ENCODE peak calls at places on chromosomes 16 and 17, in eight cellular contexts. W is T-helper 1 cell; N is HL-60; M is hypothalamus; F is KBM-7; P is kidney tubule cell; X is CD8-positive, alpha-beta memory T cell; L is ovary. J is an unnamed sample.
A peak's percentile ranks its signal among the peaks of the same experiment; 100 is the strongest.

GRCh38 chr17:38579934-38580333 is 25.8 kb downstream of the SRCIN1 start:
- DNase-seq in M (no peak), F (peak; percentile 49), L (no peak), P (peak; percentile 76), N (no peak), W (no peak), X (no peak), J (peak; percentile 63)

GRCh38 chr17:68587847-68588246 is 13.3 kb downstream of the FAM20A start:
- DNase-seq in N (no peak), M (no peak), W (no peak), P (no peak), X (no peak), L (no peak), F (no peak), J (peak; percentile 27)

GRCh38 chr17:34816806-34817205 is 144.5 kb downstream of the CCT6B start:
- DNase-seq in X (no peak), W (no peak), N (no peak), L (no peak), P (no peak), F (no peak), M (no peak), J (no peak)

GRCh38 chr17:67434061-67434525 is 57.0 kb downstream of the PITPNC1 start:
- DNase-seq in M (no peak), N (peak; percentile 93), W (peak; percentile 80), L (no peak), P (no peak), F (peak; percentile 87), X (peak; percentile 83), J (peak; percentile 17)

GRCh38 chr16:1420111-1420539 is 422 bp downstream of the UQCC4 start:
- DNase-seq in P (no peak), X (no peak), L (no peak), W (peak; percentile 11), N (no peak), M (no peak), F (no peak), J (no peak)

GRCh38 chr17:78330570-78331224 is 29.2 kb downstream of the SOCS3 start:
- DNase-seq in P (peak; percentile 64), X (no peak), L (no peak), M (no peak), N (no peak), F (no peak), W (no peak), J (no peak)

GRCh38 chr17:48234922-48235321 is 127.4 kb downstream of the SNX11 start:
- DNase-seq in W (no peak), P (no peak), X (no peak), F (no peak), M (no peak), N (no peak), L (no peak), J (no peak)

GRCh38 chr17:17400070-17400469 is 76.7 kb upstream of the MED9 start:
- DNase-seq in M (no peak), F (no peak), P (no peak), W (no peak), X (no peak), N (no peak), L (no peak), J (no peak)

GRCh38 chr17:49555495-49556018 is 20.1 kb upstream of the NXPH3 start:
- DNase-seq in L (no peak), N (no peak), X (no peak), W (no peak), M (no peak), F (no peak), P (peak; percentile 29), J (no peak)

GRCh38 chr16:2212362-2213324 is 2.0 kb upstream of the BRICD5 start:
- DNase-seq in N (peak; percentile 52), P (peak; percentile 85), W (no peak), M (no peak), X (no peak), L (no peak), F (peak; percentile 43), J (no peak)

GRCh38 chr16:83715217-83715920 is 92.4 kb upstream of the HSBP1 start:
- DNase-seq in P (no peak), X (no peak), L (no peak), F (no peak), W (no peak), N (no peak), M (no peak), J (no peak)

GRCh38 chr17:80677214-80677756 is 132.6 kb downstream of the RPTOR start:
- DNase-seq in F (no peak), M (no peak), X (no peak), W (no peak), L (no peak), N (no peak), P (no peak), J (no peak)

GRCh38 chr17:57067162-57067561 is 17.9 kb upstream of the AKAP1 start:
- DNase-seq in N (no peak), X (no peak), F (no peak), L (no peak), W (no peak), M (no peak), P (no peak), J (no peak)

GRCh38 chr17:76385892-76386786 is 1.7 kb downstream of the SPHK1 start:
- DNase-seq in W (peak; percentile 79), X (peak; percentile 86), M (no peak), P (peak; percentile 82), L (peak; percentile 79), N (no peak), F (peak; percentile 89), J (no peak)

GRCh38 chr17:79841369-79842135 is 2.3 kb upstream of the CBX4 start:
- DNase-seq in M (no peak), X (no peak), W (peak; percentile 20), N (no peak), L (peak; percentile 54), F (no peak), P (no peak), J (no peak)

GRCh38 chr17:28494445-28495188 is 11.5 kb upstream of the FOXN1 start:
- DNase-seq in N (peak; percentile 21), X (peak; percentile 83), P (peak; percentile 65), F (peak; percentile 78), M (peak; percentile 77), L (peak; percentile 76), W (peak; percentile 57), J (peak; percentile 54)

GRCh38 chr17:32157225-32157624 is 14.9 kb downstream of the RHOT1 start:
- DNase-seq in F (no peak), P (peak; percentile 7), M (no peak), L (no peak), N (no peak), W (no peak), X (no peak), J (no peak)

GRCh38 chr17:37671813-37672544 is 28.7 kb upstream of the DDX52 start:
- DNase-seq in N (no peak), M (no peak), L (no peak), F (no peak), P (peak; percentile 97), W (no peak), X (no peak), J (no peak)

GRCh38 chr17:48187867-48188608 is 80.5 kb downstream of the SNX11 start:
- DNase-seq in L (no peak), W (no peak), F (no peak), X (no peak), N (no peak), P (no peak), M (no peak), J (no peak)

GRCh38 chr17:56908061-56908542 is 5.7 kb downstream of the TRIM25 start:
- DNase-seq in L (no peak), P (peak; percentile 72), M (no peak), F (peak; percentile 69), N (peak; percentile 41), X (no peak), W (peak; percentile 79), J (no peak)

GRCh38 chr17:49910094-49910857 is 58.7 kb upstream of the DLX4 start:
- DNase-seq in X (no peak), L (no peak), F (no peak), W (no peak), N (no peak), P (peak; percentile 72), M (no peak), J (no peak)

GRCh38 chr17:76544123-76544915 is 4.5 kb downstream of the PRCD start:
- DNase-seq in L (peak; percentile 82), P (no peak), M (peak; percentile 77), W (no peak), X (no peak), F (peak; percentile 22), N (no peak), J (peak; percentile 79)

GRCh38 chr16:68760671-68761275 is 23.7 kb downstream of the CDH1 start:
- DNase-seq in W (peak; percentile 74), X (no peak), L (no peak), N (no peak), P (peak; percentile 93), F (no peak), M (peak; percentile 47), J (peak; percentile 83)

GRCh38 chr17:41717408-41718286 is 5.5 kb downstream of the GAST start:
- DNase-seq in M (peak; percentile 36), L (no peak), N (no peak), X (no peak), W (no peak), P (peak; percentile 39), F (no peak), J (no peak)

GRCh38 chr17:5049314-5049819 is 14.1 kb upstream of the SLC52A1 start:
- DNase-seq in P (peak; percentile 26), F (no peak), N (no peak), M (no peak), X (peak; percentile 91), L (no peak), W (peak; percentile 71), J (no peak)

GRCh38 chr16:31009894-31010293 is 544 bp downstream of the STX1B start:
- DNase-seq in P (no peak), W (no peak), F (no peak), X (no peak), M (peak; percentile 32), L (no peak), N (no peak), J (no peak)

GRCh38 chr16:68719993-68720489 is 17.1 kb upstream of the CDH1 start:
- DNase-seq in M (no peak), F (no peak), P (no peak), L (no peak), N (no peak), W (peak; percentile 24), X (no peak), J (no peak)

GRCh38 chr17:65142247-65142646 is 5.1 kb downstream of the RGS9 start:
- DNase-seq in F (no peak), P (no peak), N (no peak), M (no peak), W (no peak), L (no peak), X (no peak), J (no peak)

GRCh38 chr17:32281011-32281451 is 15.4 kb downstream of the RHBDL3 start:
- DNase-seq in W (no peak), F (no peak), X (no peak), M (peak; percentile 10), N (no peak), L (no peak), P (no peak), J (no peak)

GRCh38 chr17:52673791-52674190 is 515.3 kb upstream of the CA10 start:
- DNase-seq in M (no peak), X (no peak), N (no peak), P (peak; percentile 93), L (no peak), F (no peak), W (no peak), J (no peak)

GRCh38 chr17:47742319-47743181 is 9.5 kb downstream of the TBX21 start:
- DNase-seq in M (no peak), W (peak; percentile 30), N (no peak), P (no peak), X (peak; percentile 69), L (peak; percentile 28), F (peak; percentile 55), J (no peak)

GRCh38 chr16:81451753-81452680 is 7.4 kb downstream of the CMIP start:
- DNase-seq in P (peak; percentile 73), N (no peak), M (peak; percentile 74), W (peak; percentile 51), L (no peak), F (peak; percentile 48), X (no peak), J (no peak)

GRCh38 chr17:49515196-49515770 is 20.2 kb downstream of the NGFR start:
- DNase-seq in M (peak; percentile 62), F (peak; percentile 46), W (no peak), N (peak; percentile 26), L (peak; percentile 91), X (no peak), P (peak; percentile 97), J (peak; percentile 75)

GRCh38 chr16:54268340-54268739 is 18.2 kb downstream of the IRX3 start:
- DNase-seq in P (no peak), N (no peak), X (no peak), W (no peak), L (no peak), M (no peak), F (no peak), J (no peak)

J was measured in putamen.